ENCODE peak calls at places on chromosomes 6 and 20, in four cellular contexts. One of them, this sample, is unnamed.

GRCh38 chr20:14264869-14265268 is 72.5 kb downstream of the FLRT3 start:
- DNase-seq in IMR-90: peak; percentile 37
- DNase-seq in H1: no peak
- DNase-seq in H9: no peak
- DNase-seq in this sample: no peak

GRCh38 chr6:165002866-165003265 is 306.5 kb downstream of the C6orf118 start:
- DNase-seq in IMR-90: no peak
- DNase-seq in H1: no peak
- DNase-seq in H9: no peak
- DNase-seq in this sample: no peak

GRCh38 chr20:37670426-37670825 is 23.4 kb upstream of the CTNNBL1 start:
- DNase-seq in IMR-90: no peak
- DNase-seq in H1: no peak
- DNase-seq in H9: no peak
- DNase-seq in this sample: no peak

GRCh38 chr6:10362300-10362699 is 52.6 kb downstream of the TFAP2A start:
- DNase-seq in IMR-90: no peak
- DNase-seq in H1: no peak
- DNase-seq in H9: no peak
- DNase-seq in this sample: no peak

GRCh38 chr6:71888720-71889340 is 2.5 kb downstream of the RIMS1 start:
- DNase-seq in IMR-90: no peak
- DNase-seq in H1: no peak
- DNase-seq in H9: no peak
- DNase-seq in this sample: no peak

GRCh38 chr20:61937963-61938838 is 127.5 kb downstream of the TAF4 start:
- DNase-seq in IMR-90: no peak
- DNase-seq in H1: no peak
- DNase-seq in H9: no peak
- DNase-seq in this sample: no peak

GRCh38 chr6:4848382-4849068 is 72.3 kb downstream of the CDYL start:
- DNase-seq in IMR-90: no peak
- DNase-seq in H1: no peak
- DNase-seq in H9: peak; percentile 55
- DNase-seq in this sample: no peak

GRCh38 chr6:74073896-74074295 is 377.9 kb downstream of the CD109 start:
- DNase-seq in IMR-90: peak; percentile 60
- DNase-seq in H1: no peak
- DNase-seq in H9: no peak
- DNase-seq in this sample: no peak

GRCh38 chr6:14542670-14543366 is 425.2 kb downstream of the CD83 start:
- DNase-seq in IMR-90: peak; percentile 96
- DNase-seq in H1: no peak
- DNase-seq in H9: no peak
- DNase-seq in this sample: no peak

GRCh38 chr6:146905313-146905712 is 298.9 kb upstream of the STXBP5 start:
- DNase-seq in IMR-90: peak; percentile 42
- DNase-seq in H1: no peak
- DNase-seq in H9: no peak
- DNase-seq in this sample: no peak

GRCh38 chr20:34364013-34364382 is 925 bp downstream of the ITCH start:
- DNase-seq in IMR-90: peak; percentile 34
- DNase-seq in H1: no peak
- DNase-seq in H9: no peak
- DNase-seq in this sample: no peak

GRCh38 chr6:25670793-25671513 is 18.9 kb downstream of the SCGN start:
- DNase-seq in IMR-90: no peak
- DNase-seq in H1: no peak
- DNase-seq in H9: no peak
- DNase-seq in this sample: no peak

GRCh38 chr20:2942439-2942838 is 69.2 kb downstream of the PTPRA start:
- DNase-seq in IMR-90: peak; percentile 59
- DNase-seq in H1: no peak
- DNase-seq in H9: no peak
- DNase-seq in this sample: no peak

GRCh38 chr20:51660741-51661608 is 107.2 kb downstream of the ATP9A start:
- DNase-seq in IMR-90: peak; percentile 93
- DNase-seq in H1: no peak
- DNase-seq in H9: no peak
- DNase-seq in this sample: no peak

GRCh38 chr6:130513770-130514169 is 148.0 kb downstream of the TMEM200A start:
- DNase-seq in IMR-90: peak; percentile 65
- DNase-seq in H1: no peak
- DNase-seq in H9: no peak
- DNase-seq in this sample: no peak

GRCh38 chr6:2378891-2379652 is 133.7 kb upstream of the GMDS start:
- DNase-seq in IMR-90: peak; percentile 82
- DNase-seq in H1: no peak
- DNase-seq in H9: no peak
- DNase-seq in this sample: no peak

GRCh38 chr6:31791324-31792089 is 4.0 kb downstream of the VARS1 start:
- DNase-seq in IMR-90: peak; percentile 39
- DNase-seq in H1: no peak
- DNase-seq in H9: peak; percentile 76
- DNase-seq in this sample: peak; percentile 55

GRCh38 chr6:10520468-10520867 is 683 bp upstream of the GCNT2 start:
- DNase-seq in IMR-90: peak; percentile 16
- DNase-seq in H1: no peak
- DNase-seq in H9: no peak
- DNase-seq in this sample: no peak

GRCh38 chr6:398558-399078 is 7.1 kb downstream of the IRF4 start:
- DNase-seq in IMR-90: no peak
- DNase-seq in H1: no peak
- DNase-seq in H9: no peak
- DNase-seq in this sample: no peak

GRCh38 chr6:73049971-73050594 is 175.2 kb downstream of the KHDC1L start:
- DNase-seq in IMR-90: no peak
- DNase-seq in H1: no peak
- DNase-seq in H9: no peak
- DNase-seq in this sample: no peak

GRCh38 chr6:27720607-27721580 is 191.3 kb downstream of the OR2B2 start:
- DNase-seq in IMR-90: peak; percentile 24
- DNase-seq in H1: peak; percentile 84
- DNase-seq in H9: peak; percentile 74
- DNase-seq in this sample: peak; percentile 5

GRCh38 chr6:150719099-150719767 is 119.5 kb downstream of the PLEKHG1 start:
- DNase-seq in IMR-90: peak; percentile 9
- DNase-seq in H1: no peak
- DNase-seq in H9: no peak
- DNase-seq in this sample: no peak
- H4K91ac ChIP-seq in IMR-90: no peak overlapping the region
- H4K91ac ChIP-seq in H1: no peak overlapping the region
- H4K91ac ChIP-seq in H9: no peak overlapping the region
- H4K91ac ChIP-seq in this sample: no peak overlapping the region

GRCh38 chr6:49987749-49988148 is 18.3 kb upstream of the DEFB113 start:
- DNase-seq in IMR-90: no peak
- DNase-seq in H1: no peak
- DNase-seq in H9: no peak
- DNase-seq in this sample: no peak
- H3K14ac ChIP-seq in IMR-90: no peak overlapping the region
- H3K14ac ChIP-seq in H1: no peak overlapping the region
- H3K14ac ChIP-seq in H9: no peak overlapping the region
- H3K14ac ChIP-seq in this sample: no peak overlapping the region

DNA sequence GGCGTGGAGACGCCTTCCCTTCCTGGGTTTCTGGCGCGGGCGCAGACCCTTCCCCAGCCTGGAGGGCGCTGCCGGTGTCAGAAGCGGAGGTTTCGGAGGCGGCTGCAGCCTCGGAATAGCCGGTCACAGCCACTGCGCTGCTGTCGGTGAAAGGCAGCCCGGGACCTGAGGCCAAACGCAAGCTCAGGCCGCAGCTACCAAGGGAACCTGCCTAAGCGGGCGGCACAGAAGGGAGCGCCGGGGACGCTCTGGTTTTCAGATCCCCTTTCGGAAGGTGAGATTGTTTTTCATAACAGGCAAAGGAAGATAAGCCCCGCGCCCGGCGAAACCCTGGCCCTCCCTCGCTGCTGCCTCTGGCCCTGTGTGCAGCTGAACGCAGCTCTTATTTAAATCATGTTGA is 116.5 kb downstream of the FAM120B start:
- DNase-seq in IMR-90: no peak
- DNase-seq in H1: peak; percentile 54
- DNase-seq in H9: peak; percentile 84
- DNase-seq in this sample: no peak
- H4K91ac ChIP-seq in IMR-90: no peak overlapping the region
- H4K91ac ChIP-seq in H1: no peak overlapping the region
- H4K91ac ChIP-seq in H9: no peak overlapping the region
- H4K91ac ChIP-seq in this sample: no peak overlapping the region

DNA sequence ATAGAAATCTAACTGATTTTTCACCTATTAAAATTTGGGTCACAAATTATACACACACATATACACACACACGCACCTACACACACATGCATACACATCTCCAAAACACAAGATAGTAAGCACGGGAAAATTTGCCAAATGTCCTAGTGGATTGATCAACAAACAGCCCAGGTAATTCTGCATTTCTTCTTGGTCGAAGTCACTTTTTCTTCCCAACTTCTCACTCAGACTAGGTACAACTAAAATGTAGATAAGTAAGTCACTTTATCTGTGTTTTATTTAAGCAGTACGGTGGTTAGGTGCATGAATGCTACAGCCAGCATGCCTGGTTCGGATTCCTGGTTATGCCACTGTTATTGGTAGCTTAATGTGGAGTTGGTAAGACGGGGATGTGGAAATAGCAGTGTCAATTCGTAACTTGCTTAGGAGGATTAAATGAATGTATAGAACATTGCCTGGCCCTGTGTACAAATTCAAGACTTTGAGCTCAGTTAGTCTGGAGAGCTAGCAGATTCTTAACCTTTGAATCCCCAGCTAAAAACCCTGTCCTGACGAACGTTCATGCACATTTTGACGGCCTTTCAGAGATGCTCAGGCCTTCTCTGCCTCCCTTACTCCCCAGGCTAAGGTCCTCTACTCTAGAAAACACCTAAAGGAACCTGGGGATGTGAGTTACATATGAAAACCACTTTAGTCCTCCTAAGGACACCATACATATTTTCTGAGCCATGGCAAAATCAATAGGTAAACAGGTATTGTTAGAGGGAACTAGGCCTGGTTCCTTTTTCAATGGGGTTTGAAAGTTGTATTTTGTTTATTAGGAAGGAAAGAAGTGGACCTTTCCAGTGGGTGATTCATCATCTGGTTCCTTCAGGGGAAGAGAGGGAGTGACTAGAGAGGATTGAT is 50.9 kb downstream of the CYP24A1 start:
- DNase-seq in IMR-90: no peak
- DNase-seq in H1: no peak
- DNase-seq in H9: no peak
- DNase-seq in this sample: no peak
- H3K14ac ChIP-seq in IMR-90: peak overlapping the region; percentile 7
- H3K14ac ChIP-seq in H1: no peak overlapping the region
- H3K14ac ChIP-seq in H9: no peak overlapping the region
- H3K14ac ChIP-seq in this sample: no peak overlapping the region

GRCh38 chr6:7703148-7703680 is 22.7 kb upstream of the BMP6 start:
- DNase-seq in IMR-90: no peak
- DNase-seq in H1: no peak
- DNase-seq in H9: no peak
- DNase-seq in this sample: no peak

GRCh38 chr6:7697820-7698623 is 27.9 kb upstream of the BMP6 start:
- DNase-seq in IMR-90: peak; percentile 97
- DNase-seq in H1: no peak
- DNase-seq in H9: no peak
- DNase-seq in this sample: no peak

GRCh38 chr6:7697432-7697819 is 28.5 kb upstream of the BMP6 start:
- DNase-seq in IMR-90: no peak
- DNase-seq in H1: no peak
- DNase-seq in H9: no peak
- DNase-seq in this sample: no peak

GRCh38 chr6:7705483-7705882 is 20.4 kb upstream of the BMP6 start:
- DNase-seq in IMR-90: no peak
- DNase-seq in H1: no peak
- DNase-seq in H9: no peak
- DNase-seq in this sample: no peak

DNA sequence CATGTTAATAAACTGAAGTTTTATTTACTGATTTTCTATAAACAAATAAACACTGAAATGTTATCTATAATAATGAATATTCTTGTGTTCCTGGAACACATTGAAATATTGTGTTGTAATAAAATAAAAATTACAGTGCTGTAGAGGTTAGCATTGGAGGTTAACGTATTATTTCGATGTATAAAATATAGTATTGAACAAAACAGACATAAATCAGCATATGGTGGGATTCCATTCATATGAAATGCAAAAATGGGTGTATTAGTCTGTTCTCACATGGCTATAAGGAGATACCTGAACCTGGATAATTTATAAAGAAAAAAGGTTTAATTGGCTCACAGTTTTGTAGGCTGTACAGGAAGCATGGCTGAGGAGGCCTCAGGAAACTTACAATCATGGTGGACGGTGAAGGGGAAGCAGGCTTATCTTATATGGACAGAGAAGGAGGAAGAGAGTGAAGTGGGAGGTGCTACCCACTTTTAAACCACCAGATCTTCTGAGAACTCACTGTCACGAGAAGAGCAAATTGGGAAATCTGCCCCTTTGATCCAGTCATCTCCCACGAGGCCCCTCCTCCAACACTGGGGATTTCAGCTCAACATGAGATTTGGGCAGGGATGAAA is 24.6 kb upstream of the BMP6 start:
- DNase-seq in IMR-90: no peak
- DNase-seq in H1: no peak
- DNase-seq in H9: no peak
- DNase-seq in this sample: no peak
- H4K91ac ChIP-seq in IMR-90: no peak overlapping the region
- H4K91ac ChIP-seq in H1: no peak overlapping the region
- H4K91ac ChIP-seq in H9: no peak overlapping the region
- H4K91ac ChIP-seq in this sample: no peak overlapping the region